ENCODE peak calls at places on chromosomes 2 and 18, in ten cellular contexts. N, L, P, Y, I, S, X, J, D and R are unnamed samples. For H3K9me3, the result is how much of the 10 kb centered on the place peaks cover.

GRCh38 chr18:26327062-26327461 is 100.8 kb downstream of the TAF4B start:
- DNase-seq in N (no peak), L (no peak), P (no peak), Y (no peak), I (no peak), S (no peak), X (no peak), J (no peak), D (no peak), R (no peak)

GRCh38 chr2:218289639-218290315 is 2.5 kb downstream of the TMBIM1 start:
- DNase-seq in N (no peak), L (no peak), P (no peak), Y (no peak), I (no peak), S (no peak), X (no peak), J (no peak), D (no peak), R (no peak)

GRCh38 chr2:19669605-19670004 is 232.2 kb downstream of the TTC32 start:
- DNase-seq in N (no peak), L (no peak), P (no peak), Y (no peak), I (no peak), S (no peak), X (no peak), J (no peak), D (no peak), R (no peak)

GRCh38 chr18:41881285-41881684 is 73.7 kb upstream of the PIK3C3 start:
- DNase-seq in N (no peak), L (no peak), P (no peak), Y (no peak), I (no peak), S (no peak), X (no peak), J (no peak), D (no peak), R (no peak)

GRCh38 chr18:58605027-58606020 is 23.6 kb downstream of the ALPK2 start:
- DNase-seq in N (no peak), L (no peak), P (no peak), Y (peak), I (no peak), S (no peak), X (no peak), J (no peak), D (no peak), R (no peak)

GRCh38 chr2:24650997-24651642 is 142.1 kb downstream of the PTRHD1 start:
- DNase-seq in N (no peak), L (no peak), P (no peak), Y (no peak), I (no peak), S (no peak), X (no peak), J (no peak), D (no peak), R (no peak)

GRCh38 chr2:136116111-136116812 is 1.7 kb downstream of the CXCR4 start:
- DNase-seq in N (peak), L (no peak), P (no peak), Y (no peak), I (peak), S (peak), X (no peak), J (peak), D (peak), R (peak)

GRCh38 chr2:239304533-239305221 is 96.1 kb downstream of the HDAC4 start:
- DNase-seq in N (peak), L (no peak), P (no peak), Y (no peak), I (peak), S (peak), X (no peak), J (peak), D (no peak), R (peak)

GRCh38 chr2:43484323-43484930 is 111.4 kb downstream of the THADA start:
- DNase-seq in N (no peak), L (peak), P (peak), Y (peak), I (no peak), S (no peak), X (no peak), J (no peak), D (peak), R (no peak)

GRCh38 chr18:24019641-24020331 is 5.2 kb downstream of the TTC39C start:
- DNase-seq in N (no peak), L (no peak), P (no peak), Y (no peak), I (no peak), S (no peak), X (no peak), J (no peak), D (no peak), R (no peak)

GRCh38 chr2:159211447-159212396 is 74.8 kb downstream of the WDSUB1 start:
- DNase-seq in N (peak), L (no peak), P (no peak), Y (no peak), I (no peak), S (no peak), X (no peak), J (no peak), D (no peak), R (no peak)

GRCh38 chr18:31661965-31662364 is 22.4 kb downstream of the B4GALT6 start:
- DNase-seq in N (no peak), L (no peak), P (no peak), Y (no peak), I (no peak), S (no peak), X (no peak), J (no peak), D (no peak), R (no peak)

GRCh38 chr2:85727798-85728197 is 26.0 kb upstream of the ATOH8 start:
- DNase-seq in N (no peak), L (no peak), P (no peak), Y (no peak), I (no peak), S (no peak), X (no peak), J (no peak), D (no peak), R (peak)
- H3K9me3 ChIP-seq in N (under half), L (under half), P (under half), Y (under half), I (under half), S (under half), X (under half), J (under half), D (under half), R (under half)

DNA sequence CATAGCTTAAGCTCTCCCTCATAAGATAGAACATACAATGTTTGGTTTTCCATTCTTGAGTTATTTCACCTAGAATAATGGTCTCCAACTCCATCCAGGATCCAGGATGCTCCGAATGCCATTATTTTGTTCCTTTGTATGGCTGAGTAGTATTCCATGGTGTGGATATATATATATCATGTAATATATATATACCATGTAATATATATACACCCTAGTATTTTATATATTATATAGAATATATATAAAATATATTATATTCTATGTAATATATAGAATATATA is 17.8 kb downstream of the FBXO48 start:
- DNase-seq in N (no peak), L (no peak), P (no peak), Y (no peak), I (no peak), S (no peak), X (no peak), J (no peak), D (no peak), R (no peak)
- TF ChIP-seq POLR2AphosphoS5 in N (no peak), L (no peak), P (no peak), Y (no peak), I (no peak), S (no peak), X (no peak), J (no peak), D (no peak), R (no peak)

DNA sequence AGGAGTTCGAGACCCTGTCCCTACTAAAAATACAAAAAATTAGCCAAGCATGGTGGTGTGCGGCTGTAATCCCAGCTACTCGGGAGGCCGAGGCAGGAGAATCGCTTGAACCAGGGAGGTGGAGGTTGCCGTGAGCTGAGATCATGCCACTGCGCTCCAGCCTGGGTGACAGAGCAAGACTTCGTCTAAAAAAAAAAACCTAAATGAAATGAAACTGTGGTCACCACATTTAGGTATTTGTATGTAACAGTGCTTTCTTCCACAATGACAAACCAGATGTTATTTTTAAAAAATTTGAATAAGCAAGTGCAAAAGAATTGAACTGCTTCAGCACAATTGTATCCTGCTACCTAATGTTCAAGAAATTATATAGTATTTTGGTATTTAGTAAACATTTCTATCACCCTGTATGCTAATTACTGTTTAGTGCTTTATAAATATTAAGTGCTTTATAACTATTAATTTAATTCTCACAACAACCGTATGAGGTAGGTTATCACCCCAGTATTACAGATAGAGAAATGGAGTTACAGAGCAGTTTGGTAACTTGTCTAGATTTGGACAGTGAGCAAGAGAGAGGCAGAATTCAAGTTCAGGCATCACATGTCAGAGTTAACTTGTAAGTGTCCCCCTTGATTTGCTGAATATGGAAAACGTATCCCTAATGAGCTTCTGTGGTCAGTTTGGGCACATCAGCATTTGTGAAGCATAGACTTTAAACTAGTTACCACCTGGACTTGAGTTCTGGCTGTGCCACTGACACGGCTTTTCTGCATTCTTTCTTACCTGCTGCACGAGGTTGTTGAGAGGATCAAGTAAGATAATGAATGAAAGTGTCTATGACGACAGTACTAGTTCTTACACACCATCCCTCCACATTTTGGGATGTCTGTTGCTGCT is 14.4 kb downstream of the PHLPP1 start:
- DNase-seq in N (no peak), L (no peak), P (no peak), Y (no peak), I (no peak), S (no peak), X (no peak), J (no peak), D (no peak), R (no peak)
- H3K9me3 ChIP-seq in N (under half), L (under half), P (under half), Y (under half), I (under half), S (under half), X (under half), J (under half), D (under half), R (under half)

GRCh38 chr2:181523756-181524155 is 66.6 kb downstream of the ITGA4 start:
- DNase-seq in N (no peak), L (no peak), P (no peak), Y (no peak), I (no peak), S (no peak), X (no peak), J (no peak), D (no peak), R (no peak)
- TF ChIP-seq POLR2AphosphoS5 in N (no peak), L (no peak), P (no peak), Y (no peak), I (no peak), S (no peak), X (no peak), J (no peak), D (no peak), R (no peak)

DNA sequence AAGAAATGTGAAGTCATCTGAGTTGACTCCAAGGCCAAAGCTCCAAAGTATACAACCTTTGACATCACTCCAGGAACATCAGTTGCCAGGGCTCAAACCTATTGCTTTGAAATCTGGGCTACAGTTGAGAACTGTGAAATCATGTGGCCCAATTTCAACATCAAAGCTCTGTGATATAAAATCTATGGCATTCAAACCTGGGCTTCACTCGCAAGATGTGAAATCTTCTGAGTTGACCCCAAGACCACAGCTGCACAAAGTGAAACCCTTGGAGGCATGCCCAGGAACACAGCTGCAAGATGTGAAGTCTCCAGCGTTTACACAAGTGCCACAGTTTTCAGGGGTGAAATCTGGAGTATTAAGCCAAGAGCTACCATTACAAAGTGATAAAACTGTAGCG is 9.4 kb upstream of the ZNF512 start:
- DNase-seq in N (no peak), L (no peak), P (no peak), Y (no peak), I (no peak), S (no peak), X (no peak), J (no peak), D (no peak), R (no peak)
- H3K9me3 ChIP-seq in N (half or more), L (under half), P (under half), Y (under half), I (half or more), S (under half), X (under half), J (under half), D (under half), R (under half)

DNA sequence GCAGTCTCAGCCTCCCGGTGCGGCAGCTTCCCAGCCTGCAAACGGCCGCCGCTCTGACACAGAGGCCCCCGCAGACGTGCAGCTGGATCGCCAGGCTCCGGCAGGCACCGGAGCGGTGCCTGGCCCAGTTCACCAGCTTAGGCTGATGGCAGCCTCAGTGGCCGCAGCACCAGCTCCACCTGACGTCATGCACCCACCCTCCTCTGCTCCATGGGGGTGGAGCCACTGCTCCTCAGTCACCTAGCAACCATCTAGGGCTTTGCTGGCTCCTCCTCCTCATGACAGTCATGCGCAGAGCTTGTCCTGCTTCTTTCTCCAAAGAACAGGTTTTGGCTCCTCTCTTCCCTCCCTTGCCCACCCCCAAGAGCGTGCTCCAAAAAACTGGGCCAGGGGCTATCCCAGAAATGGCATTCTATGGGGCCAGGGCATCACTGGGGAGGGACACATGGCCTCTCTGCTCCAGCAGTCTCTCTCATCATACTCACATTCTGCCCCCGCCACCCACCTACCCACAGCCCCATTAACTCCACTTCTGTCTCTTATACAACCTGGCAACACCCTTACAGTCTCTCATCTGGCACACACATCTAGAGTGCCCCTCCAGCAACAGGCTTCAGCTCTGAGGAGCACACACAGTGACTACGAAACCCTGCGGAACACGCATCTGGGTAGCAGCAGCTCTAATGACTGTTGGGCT is 5.5 kb downstream of the DCTN1 start:
- DNase-seq in N (no peak), L (peak), P (no peak), Y (no peak), I (peak), S (peak), X (no peak), J (peak), D (peak), R (peak)
- TF ChIP-seq POLR2AphosphoS5 in N (no peak), L (no peak), P (no peak), Y (no peak), I (peak), S (no peak), X (no peak), J (no peak), D (no peak), R (no peak)

DNA sequence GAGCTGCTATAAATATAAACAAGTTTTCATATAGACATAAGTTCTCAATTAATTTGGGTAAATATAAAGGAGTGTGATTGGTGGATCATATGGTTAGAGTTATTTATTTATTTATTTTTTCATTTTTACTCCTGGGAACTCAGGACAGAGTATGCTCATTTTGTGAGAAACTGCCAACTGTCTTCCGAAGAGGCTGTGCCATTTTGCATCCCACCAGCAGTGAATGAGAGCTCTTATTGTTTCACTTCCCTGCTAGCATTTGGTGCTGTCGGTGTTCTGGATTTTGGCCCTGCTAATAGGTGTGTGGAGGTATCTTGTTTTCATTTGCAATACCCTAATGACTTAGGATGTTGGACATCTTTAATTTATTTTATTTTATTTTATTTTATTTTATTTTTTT is 50.4 kb upstream of the XPO1 start:
- DNase-seq in N (no peak), L (no peak), P (no peak), Y (no peak), I (no peak), S (no peak), X (no peak), J (no peak), D (no peak), R (no peak)
- H3K9me3 ChIP-seq in N (under half), L (under half), P (under half), Y (under half), I (under half), S (under half), X (under half), J (under half), D (under half), R (under half)

GRCh38 chr18:44568343-44568742 is 112.3 kb upstream of the SETBP1 start:
- DNase-seq in N (no peak), L (no peak), P (no peak), Y (no peak), I (no peak), S (no peak), X (no peak), J (no peak), D (no peak), R (no peak)

GRCh38 chr18:44569391-44570055 is 111.2 kb upstream of the SETBP1 start:
- DNase-seq in N (no peak), L (no peak), P (no peak), Y (no peak), I (no peak), S (no peak), X (no peak), J (no peak), D (no peak), R (no peak)

GRCh38 chr18:44568986-44569385 is 111.7 kb upstream of the SETBP1 start:
- DNase-seq in N (no peak), L (no peak), P (no peak), Y (no peak), I (no peak), S (no peak), X (no peak), J (no peak), D (no peak), R (no peak)

DNA sequence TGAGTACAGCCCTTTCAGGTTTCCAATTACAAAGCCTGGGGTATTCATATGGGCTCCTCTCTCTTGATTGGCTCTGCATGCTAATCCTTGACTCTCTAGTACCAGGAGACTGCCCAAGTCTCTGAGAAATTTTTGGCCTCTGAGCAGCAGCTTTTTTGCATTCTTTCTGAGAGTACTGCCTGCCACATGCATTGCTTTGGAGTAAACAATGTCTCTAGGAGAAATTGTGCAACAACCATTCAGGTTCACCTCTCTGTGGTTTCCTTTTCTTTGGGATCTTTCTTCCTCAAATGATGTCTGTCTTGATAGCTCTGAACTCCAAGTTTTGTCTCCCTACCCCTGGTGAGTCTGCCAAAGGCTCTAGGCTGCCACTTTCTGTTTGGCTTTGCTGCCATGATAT is 115.8 kb upstream of the SETBP1 start:
- DNase-seq in N (no peak), L (no peak), P (no peak), Y (no peak), I (no peak), S (no peak), X (no peak), J (no peak), D (no peak), R (no peak)
- TF ChIP-seq POLR2AphosphoS5 in N (no peak), L (no peak), P (no peak), Y (no peak), I (no peak), S (no peak), X (peak), J (no peak), D (no peak), R (no peak)

GRCh38 chr2:4585057-4585635 is 881.8 kb downstream of the DCDC2C start:
- DNase-seq in N (no peak), L (no peak), P (no peak), Y (no peak), I (no peak), S (no peak), X (no peak), J (no peak), D (no peak), R (no peak)
- H3K9me3 ChIP-seq in N (under half), L (under half), P (under half), Y (under half), I (under half), S (under half), X (under half), J (under half), D (under half), R (under half)

GRCh38 chr2:68318686-68319396 is 908 bp downstream of the CNRIP1 start:
- DNase-seq in N (peak), L (peak), P (no peak), Y (no peak), I (no peak), S (peak), X (no peak), J (peak), D (no peak), R (peak)

GRCh38 chr2:68316091-68316490 is 3.7 kb downstream of the CNRIP1 start:
- DNase-seq in N (no peak), L (no peak), P (no peak), Y (no peak), I (no peak), S (no peak), X (no peak), J (no peak), D (no peak), R (no peak)

GRCh38 chr2:68319397-68320117 is at the start of gene CNRIP1:
- DNase-seq in N (peak), L (peak), P (no peak), Y (no peak), I (peak), S (peak), X (peak), J (peak), D (peak), R (peak)

GRCh38 chr2:68317971-68318685 is 1.6 kb downstream of the CNRIP1 start:
- DNase-seq in N (no peak), L (peak), P (no peak), Y (no peak), I (no peak), S (no peak), X (no peak), J (no peak), D (no peak), R (no peak)

DNA sequence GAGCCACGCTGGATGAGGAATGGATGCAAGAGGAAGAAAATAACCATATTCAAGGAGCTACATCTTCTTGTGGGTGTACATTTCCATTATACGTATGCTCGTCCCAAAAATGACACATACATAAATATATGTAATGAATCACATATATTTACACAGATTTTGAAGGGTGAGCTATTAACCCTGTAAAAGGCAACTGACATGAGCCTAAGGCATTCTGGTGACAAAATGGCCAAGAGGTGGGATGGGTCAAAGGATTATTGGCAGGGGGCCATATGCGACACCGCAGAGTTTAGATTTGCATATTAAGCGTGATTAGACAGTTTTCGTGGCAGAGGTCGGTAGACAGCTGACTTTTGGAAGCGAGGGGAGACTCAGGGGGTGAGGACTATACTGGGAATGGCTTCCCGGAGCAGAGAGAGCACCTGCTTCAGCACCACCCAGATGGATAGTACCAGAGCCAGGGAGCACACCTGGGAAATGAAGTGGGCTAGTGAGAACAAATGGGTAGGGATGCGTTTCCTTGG is 431 bp upstream of the CNRIP1 start:
- DNase-seq in N (no peak), L (peak), P (no peak), Y (no peak), I (no peak), S (no peak), X (no peak), J (no peak), D (peak), R (peak)
- TF ChIP-seq POLR2AphosphoS5 in N (no peak), L (no peak), P (no peak), Y (no peak), I (no peak), S (no peak), X (no peak), J (no peak), D (no peak), R (no peak)